ENCODE peak calls at places on chromosomes 6 and 20, in seven cellular contexts. N is ovary, A is Calu3, K is stromal cell of bone marrow, M is Kasumi-1, J is PC-3, Z is RWPE1. P is an unnamed sample.

GRCh38 chr6:43088654-43089056 is 12.5 kb downstream of the PTK7 start:
- DNase-seq in N (no peak), A (no peak), K (no peak), M (no peak), J (no peak), Z (peak), P (no peak)

GRCh38 chr6:116840091-116840490 is 11.2 kb upstream of the GPRC6A start:
- DNase-seq in N (no peak), A (no peak), K (peak), M (peak), J (peak), Z (peak), P (no peak)

GRCh38 chr6:93721386-93722048 is 302.2 kb upstream of the EPHA7 start:
- DNase-seq in N (no peak), A (no peak), K (peak), M (peak), J (peak), Z (no peak), P (no peak)

GRCh38 chr20:47358672-47359532 is 2.4 kb upstream of the ZMYND8 start:
- DNase-seq in N (peak), A (peak), K (peak), M (peak), J (peak), Z (peak), P (peak)

GRCh38 chr6:87902383-87902782 is 145.3 kb upstream of the SPACA1 start:
- DNase-seq in N (no peak), A (no peak), K (no peak), M (no peak), J (no peak), Z (no peak), P (no peak)

GRCh38 chr20:52494244-52494643 is 302.7 kb upstream of the ZFP64 start:
- DNase-seq in N (no peak), A (no peak), K (peak), M (no peak), J (peak), Z (peak), P (no peak)

GRCh38 chr6:34223964-34224940 is 12.4 kb upstream of the HMGA1 start:
- DNase-seq in N (peak), A (peak), K (peak), M (peak), J (peak), Z (peak), P (peak)

GRCh38 chr6:18080544-18080943 is 41.9 kb downstream of the NHLRC1 start:
- DNase-seq in N (no peak), A (no peak), K (no peak), M (no peak), J (no peak), Z (no peak), P (no peak)

GRCh38 chr6:91476000-91476399 is 889.1 kb upstream of the MAP3K7 start:
- DNase-seq in N (no peak), A (peak), K (peak), M (no peak), J (peak), Z (peak), P (no peak)

P was measured in thoracic aorta.